ENCODE peak calls at places on chromosomes 3 and 15, in four cellular contexts. X is activated CD4-positive, alpha-beta memory T cell treated with anti-CD3 and anti-CD28 coated beads for 36 hours; O is H4; B is NCI-H2081. U is an unnamed sample.

GRCh38 chr15:59550961-59551360 is 60.6 kb upstream of the GCNT3 start:
- DNase-seq in B (peak; percentile 39), O (no peak), X (no peak), U (no peak)

GRCh38 chr3:147113293-147114045 is 292.9 kb downstream of the ZIC4 start:
- DNase-seq in B (no peak), O (peak; percentile 84), X (no peak), U (no peak)

GRCh38 chr15:63948971-63949370 is 97.3 kb downstream of the DAPK2 start:
- DNase-seq in B (no peak), X (no peak), O (no peak), U (no peak)

GRCh38 chr15:91049378-91050127 is 27.2 kb upstream of the VPS33B start:
- DNase-seq in X (peak; percentile 72), B (peak; percentile 75), O (peak; percentile 55), U (peak; percentile 29)

GRCh38 chr3:59559721-59560514 is 510.1 kb upstream of the CFAP20DC start:
- DNase-seq in O (peak; percentile 83), X (peak; percentile 50), B (no peak), U (no peak)

GRCh38 chr15:83698294-83698693 is 44.4 kb downstream of the ADAMTSL3 start:
- DNase-seq in O (no peak), X (no peak), B (no peak), U (no peak)

GRCh38 chr3:155064920-155065319 is 15.2 kb upstream of the MME start:
- DNase-seq in B (no peak), O (no peak), X (no peak), U (no peak)

GRCh38 chr3:197792019-197792647 is 1.1 kb downstream of the LRCH3 start:
- DNase-seq in B (no peak), O (no peak), X (peak; percentile 68), U (no peak)

GRCh38 chr3:8663177-8664061 is 18.8 kb upstream of the SSUH2 start:
- DNase-seq in B (peak; percentile 64), X (peak; percentile 61), O (peak; percentile 65), U (peak; percentile 81)

GRCh38 chr15:45287400-45287799 is 35.4 kb downstream of the SLC28A2 start:
- DNase-seq in O (no peak), B (peak; percentile 81), X (no peak), U (no peak)

GRCh38 chr3:188362405-188362831 is 208.5 kb downstream of the LPP start:
- DNase-seq in X (no peak), B (no peak), O (peak; percentile 89), U (no peak)

GRCh38 chr3:165446555-165446954 is 250.4 kb upstream of the SLITRK3 start:
- DNase-seq in O (no peak), X (no peak), B (no peak), U (no peak)

GRCh38 chr3:72255736-72256559 is 471.0 kb upstream of the PROK2 start:
- DNase-seq in O (peak; percentile 71), X (peak; percentile 52), B (peak; percentile 96), U (no peak)

GRCh38 chr15:48149858-48150257 is 28.2 kb downstream of the MYEF2 start:
- DNase-seq in O (no peak), X (no peak), B (no peak), U (no peak)

GRCh38 chr3:57796261-57796660 is 40.2 kb downstream of the SLMAP start:
- DNase-seq in O (no peak), B (no peak), X (no peak), U (no peak)

GRCh38 chr3:72255191-72255590 is 470.2 kb upstream of the PROK2 start:
- DNase-seq in X (no peak), O (peak; percentile 23), B (peak; percentile 39), U (no peak)

GRCh38 chr3:143040264-143040879 is 39.0 kb downstream of the U2SURP start:
- DNase-seq in X (no peak), B (peak; percentile 50), O (peak; percentile 49), U (no peak)

GRCh38 chr3:150149651-150150051 is 179.0 kb upstream of the PFN2 start:
- DNase-seq in O (no peak), B (peak; percentile 48), X (no peak), U (no peak)

GRCh38 chr3:29649815-29650547 is 369.1 kb downstream of the RBMS3 start:
- DNase-seq in B (no peak), X (no peak), O (peak; percentile 15), U (no peak)

GRCh38 chr3:127620637-127621375 is 8.2 kb upstream of the PODXL2 start:
- DNase-seq in O (no peak), B (no peak), X (no peak), U (no peak)

GRCh38 chr15:89441295-89441762 is 55.1 kb downstream of the RHCG start:
- DNase-seq in X (no peak), B (peak; percentile 6), O (no peak), U (no peak)

GRCh38 chr3:52012699-52013098 is 17.0 kb upstream of the RPL29 start:
- DNase-seq in O (no peak), B (no peak), X (no peak), U (no peak)

GRCh38 chr3:196740476-196741400 is 1.1 kb downstream of the PAK2 start:
- DNase-seq in B (peak; percentile 65), O (peak; percentile 19), X (peak; percentile 66), U (peak; percentile 58)

GRCh38 chr3:53493618-53493996 is 804 bp upstream of the CACNA1D start:
- DNase-seq in O (no peak), B (no peak), X (no peak), U (no peak)

GRCh38 chr3:104908761-104909160 is 457.9 kb upstream of the ALCAM start:
- DNase-seq in O (no peak), B (peak; percentile 74), X (no peak), U (no peak)

GRCh38 chr3:122416966-122417365 is 1.1 kb upstream of the WDR5B start:
- DNase-seq in O (no peak), B (no peak), X (no peak), U (no peak)

GRCh38 chr15:96947830-96948229 is 617.3 kb downstream of the NR2F2 start:
- DNase-seq in X (no peak), O (peak; percentile 8), B (no peak), U (no peak)

GRCh38 chr3:99962703-99963102 is 145.0 kb downstream of the CMSS1 start:
- DNase-seq in O (no peak), X (no peak), B (no peak), U (no peak)

GRCh38 chr3:99666201-99666600 is 27.8 kb downstream of the COL8A1 start:
- DNase-seq in O (no peak), B (no peak), X (no peak), U (no peak)

GRCh38 chr3:133930341-133930933 is 34.8 kb upstream of the RAB6B start:
- DNase-seq in O (peak; percentile 73), B (peak; percentile 72), X (no peak), U (no peak)

GRCh38 chr3:124256156-124256555 is 264.2 kb upstream of the ROPN1 start:
- DNase-seq in B (no peak), O (no peak), X (no peak), U (no peak)

GRCh38 chr3:41808618-41809017 is 153.3 kb downstream of the ULK4 start:
- DNase-seq in B (no peak), O (no peak), X (no peak), U (no peak)

GRCh38 chr15:90826886-90827435 is 41.4 kb upstream of the FURIN start:
- DNase-seq in O (no peak), X (no peak), B (no peak), U (no peak)

U was measured in nucleus accumbens.